ENCODE peak calls at places on chromosomes 6 and 20, in five cellular contexts. One of them, this sample, is unnamed.

GRCh38 chr6:7684843-7685242 is 41.1 kb upstream of the BMP6 start:
- DNase-seq in activated CD8-positive, alpha-beta T cell treated with anti-CD3 and anti-CD28 coated beads, Interleukin-2, amount 10 ng/mL, durations not matched to agents 7 days and 5 days: no peak
- DNase-seq in GM04504: no peak
- DNase-seq in lower leg skin: no peak
- DNase-seq in SJSA1: no peak
- DNase-seq in this sample: no peak

GRCh38 chr6:81818778-81819491 is 66.5 kb upstream of the TENT5A start:
- DNase-seq in GM04504: no peak
- DNase-seq in activated CD8-positive, alpha-beta T cell treated with anti-CD3 and anti-CD28 coated beads, Interleukin-2, amount 10 ng/mL, durations not matched to agents 7 days and 5 days: no peak
- DNase-seq in SJSA1: no peak
- DNase-seq in lower leg skin: no peak
- DNase-seq in this sample: no peak

GRCh38 chr6:140871911-140872310 is 1260.8 kb upstream of the GJE1 start:
- DNase-seq in SJSA1: no peak
- DNase-seq in activated CD8-positive, alpha-beta T cell treated with anti-CD3 and anti-CD28 coated beads, Interleukin-2, amount 10 ng/mL, durations not matched to agents 7 days and 5 days: no peak
- DNase-seq in GM04504: no peak
- DNase-seq in lower leg skin: no peak
- DNase-seq in this sample: no peak

GRCh38 chr20:7770578-7770977 is 169.7 kb downstream of the HAO1 start:
- DNase-seq in activated CD8-positive, alpha-beta T cell treated with anti-CD3 and anti-CD28 coated beads, Interleukin-2, amount 10 ng/mL, durations not matched to agents 7 days and 5 days: peak
- DNase-seq in GM04504: no peak
- DNase-seq in lower leg skin: no peak
- DNase-seq in SJSA1: no peak
- DNase-seq in this sample: no peak

GRCh38 chr6:17530321-17530835 is 69.7 kb upstream of the FAM8A1 start:
- DNase-seq in activated CD8-positive, alpha-beta T cell treated with anti-CD3 and anti-CD28 coated beads, Interleukin-2, amount 10 ng/mL, durations not matched to agents 7 days and 5 days: no peak
- DNase-seq in GM04504: no peak
- DNase-seq in lower leg skin: no peak
- DNase-seq in SJSA1: no peak
- DNase-seq in this sample: no peak

GRCh38 chr6:113530769-113531168 is 326.4 kb upstream of the MARCKS start:
- DNase-seq in SJSA1: peak
- DNase-seq in GM04504: no peak
- DNase-seq in lower leg skin: no peak
- DNase-seq in activated CD8-positive, alpha-beta T cell treated with anti-CD3 and anti-CD28 coated beads, Interleukin-2, amount 10 ng/mL, durations not matched to agents 7 days and 5 days: no peak
- DNase-seq in this sample: no peak

GRCh38 chr20:62361799-62362589 is 5.1 kb downstream of the LAMA5 start:
- DNase-seq in activated CD8-positive, alpha-beta T cell treated with anti-CD3 and anti-CD28 coated beads, Interleukin-2, amount 10 ng/mL, durations not matched to agents 7 days and 5 days: no peak
- DNase-seq in SJSA1: no peak
- DNase-seq in lower leg skin: no peak
- DNase-seq in GM04504: no peak
- DNase-seq in this sample: no peak

GRCh38 chr6:79249136-79249535 is 14.7 kb upstream of the HMGN3 start:
- DNase-seq in activated CD8-positive, alpha-beta T cell treated with anti-CD3 and anti-CD28 coated beads, Interleukin-2, amount 10 ng/mL, durations not matched to agents 7 days and 5 days: no peak
- DNase-seq in GM04504: no peak
- DNase-seq in SJSA1: no peak
- DNase-seq in lower leg skin: no peak
- DNase-seq in this sample: no peak

GRCh38 chr20:53946106-53946505 is 124.3 kb downstream of the BCAS1 start:
- DNase-seq in GM04504: no peak
- DNase-seq in SJSA1: no peak
- DNase-seq in activated CD8-positive, alpha-beta T cell treated with anti-CD3 and anti-CD28 coated beads, Interleukin-2, amount 10 ng/mL, durations not matched to agents 7 days and 5 days: no peak
- DNase-seq in lower leg skin: no peak
- DNase-seq in this sample: no peak

GRCh38 chr20:59173938-59174496 is 10.4 kb downstream of the ZNF831 start:
- DNase-seq in GM04504: no peak
- DNase-seq in activated CD8-positive, alpha-beta T cell treated with anti-CD3 and anti-CD28 coated beads, Interleukin-2, amount 10 ng/mL, durations not matched to agents 7 days and 5 days: no peak
- DNase-seq in SJSA1: no peak
- DNase-seq in lower leg skin: no peak
- DNase-seq in this sample: no peak

GRCh38 chr20:4613718-4614620 is 107.7 kb upstream of the PRND start:
- DNase-seq in SJSA1: peak
- DNase-seq in GM04504: no peak
- DNase-seq in lower leg skin: peak
- DNase-seq in activated CD8-positive, alpha-beta T cell treated with anti-CD3 and anti-CD28 coated beads, Interleukin-2, amount 10 ng/mL, durations not matched to agents 7 days and 5 days: peak
- DNase-seq in this sample: peak

GRCh38 chr6:14722704-14723103 is 523.2 kb upstream of the JARID2 start:
- DNase-seq in GM04504: no peak
- DNase-seq in lower leg skin: no peak
- DNase-seq in SJSA1: no peak
- DNase-seq in activated CD8-positive, alpha-beta T cell treated with anti-CD3 and anti-CD28 coated beads, Interleukin-2, amount 10 ng/mL, durations not matched to agents 7 days and 5 days: peak
- DNase-seq in this sample: no peak

GRCh38 chr6:35919827-35920751 is 809 bp downstream of the SRPK1 start:
- DNase-seq in activated CD8-positive, alpha-beta T cell treated with anti-CD3 and anti-CD28 coated beads, Interleukin-2, amount 10 ng/mL, durations not matched to agents 7 days and 5 days: peak
- DNase-seq in SJSA1: peak
- DNase-seq in GM04504: no peak
- DNase-seq in lower leg skin: no peak
- DNase-seq in this sample: peak

GRCh38 chr6:11011787-11012234 is 32.3 kb downstream of the ELOVL2 start:
- DNase-seq in GM04504: no peak
- DNase-seq in SJSA1: no peak
- DNase-seq in activated CD8-positive, alpha-beta T cell treated with anti-CD3 and anti-CD28 coated beads, Interleukin-2, amount 10 ng/mL, durations not matched to agents 7 days and 5 days: no peak
- DNase-seq in lower leg skin: peak
- DNase-seq in this sample: no peak

GRCh38 chr6:20221448-20221847 is 9.2 kb upstream of the MBOAT1 start:
- DNase-seq in lower leg skin: no peak
- DNase-seq in SJSA1: no peak
- DNase-seq in GM04504: no peak
- DNase-seq in activated CD8-positive, alpha-beta T cell treated with anti-CD3 and anti-CD28 coated beads, Interleukin-2, amount 10 ng/mL, durations not matched to agents 7 days and 5 days: no peak
- DNase-seq in this sample: no peak

GRCh38 chr6:104305206-104305605 is 554.5 kb downstream of the HACE1 start:
- DNase-seq in lower leg skin: no peak
- DNase-seq in GM04504: no peak
- DNase-seq in activated CD8-positive, alpha-beta T cell treated with anti-CD3 and anti-CD28 coated beads, Interleukin-2, amount 10 ng/mL, durations not matched to agents 7 days and 5 days: no peak
- DNase-seq in SJSA1: no peak
- DNase-seq in this sample: no peak

GRCh38 chr6:158764188-158764849 is 54.8 kb downstream of the EZR start:
- DNase-seq in GM04504: no peak
- DNase-seq in activated CD8-positive, alpha-beta T cell treated with anti-CD3 and anti-CD28 coated beads, Interleukin-2, amount 10 ng/mL, durations not matched to agents 7 days and 5 days: no peak
- DNase-seq in SJSA1: no peak
- DNase-seq in lower leg skin: no peak
- DNase-seq in this sample: no peak

GRCh38 chr6:156881687-156882629 is 104.8 kb downstream of the ARID1B start:
- DNase-seq in lower leg skin: no peak
- DNase-seq in GM04504: peak
- DNase-seq in activated CD8-positive, alpha-beta T cell treated with anti-CD3 and anti-CD28 coated beads, Interleukin-2, amount 10 ng/mL, durations not matched to agents 7 days and 5 days: no peak
- DNase-seq in SJSA1: no peak
- DNase-seq in this sample: no peak

GRCh38 chr6:92479821-92480220 is 939.5 kb downstream of the EPHA7 start:
- DNase-seq in GM04504: no peak
- DNase-seq in activated CD8-positive, alpha-beta T cell treated with anti-CD3 and anti-CD28 coated beads, Interleukin-2, amount 10 ng/mL, durations not matched to agents 7 days and 5 days: no peak
- DNase-seq in lower leg skin: no peak
- DNase-seq in SJSA1: no peak
- DNase-seq in this sample: no peak

GRCh38 chr20:1264727-1265126 is 1.4 kb upstream of the SNPH start:
- DNase-seq in lower leg skin: no peak
- DNase-seq in GM04504: no peak
- DNase-seq in SJSA1: no peak
- DNase-seq in activated CD8-positive, alpha-beta T cell treated with anti-CD3 and anti-CD28 coated beads, Interleukin-2, amount 10 ng/mL, durations not matched to agents 7 days and 5 days: no peak
- DNase-seq in this sample: no peak

GRCh38 chr6:160015778-160016684 is 47.1 kb downstream of the IGF2R start:
- DNase-seq in activated CD8-positive, alpha-beta T cell treated with anti-CD3 and anti-CD28 coated beads, Interleukin-2, amount 10 ng/mL, durations not matched to agents 7 days and 5 days: peak
- DNase-seq in SJSA1: no peak
- DNase-seq in lower leg skin: no peak
- DNase-seq in GM04504: no peak
- DNase-seq in this sample: peak

GRCh38 chr6:119552016-119552415 is 202.5 kb upstream of the MAN1A1 start:
- DNase-seq in activated CD8-positive, alpha-beta T cell treated with anti-CD3 and anti-CD28 coated beads, Interleukin-2, amount 10 ng/mL, durations not matched to agents 7 days and 5 days: no peak
- DNase-seq in SJSA1: no peak
- DNase-seq in lower leg skin: no peak
- DNase-seq in GM04504: no peak
- DNase-seq in this sample: no peak

GRCh38 chr6:5435449-5435848 is 174.1 kb downstream of the FARS2 start:
- DNase-seq in lower leg skin: no peak
- DNase-seq in activated CD8-positive, alpha-beta T cell treated with anti-CD3 and anti-CD28 coated beads, Interleukin-2, amount 10 ng/mL, durations not matched to agents 7 days and 5 days: no peak
- DNase-seq in SJSA1: peak
- DNase-seq in GM04504: peak
- DNase-seq in this sample: no peak

GRCh38 chr6:25232478-25232877 is 46.7 kb upstream of the CARMIL1 start:
- DNase-seq in SJSA1: no peak
- DNase-seq in GM04504: peak
- DNase-seq in activated CD8-positive, alpha-beta T cell treated with anti-CD3 and anti-CD28 coated beads, Interleukin-2, amount 10 ng/mL, durations not matched to agents 7 days and 5 days: no peak
- DNase-seq in lower leg skin: no peak
- DNase-seq in this sample: no peak

GRCh38 chr6:137949686-137950390 is 82.8 kb downstream of the TNFAIP3 start:
- DNase-seq in activated CD8-positive, alpha-beta T cell treated with anti-CD3 and anti-CD28 coated beads, Interleukin-2, amount 10 ng/mL, durations not matched to agents 7 days and 5 days: no peak
- DNase-seq in lower leg skin: no peak
- DNase-seq in SJSA1: no peak
- DNase-seq in GM04504: no peak
- DNase-seq in this sample: no peak

GRCh38 chr6:72950114-72950860 is 275.0 kb downstream of the KHDC1L start:
- DNase-seq in activated CD8-positive, alpha-beta T cell treated with anti-CD3 and anti-CD28 coated beads, Interleukin-2, amount 10 ng/mL, durations not matched to agents 7 days and 5 days: no peak
- DNase-seq in GM04504: peak
- DNase-seq in SJSA1: peak
- DNase-seq in lower leg skin: no peak
- DNase-seq in this sample: no peak

GRCh38 chr6:38871745-38872568 is 156.8 kb downstream of the DNAH8 start:
- DNase-seq in lower leg skin: peak
- DNase-seq in activated CD8-positive, alpha-beta T cell treated with anti-CD3 and anti-CD28 coated beads, Interleukin-2, amount 10 ng/mL, durations not matched to agents 7 days and 5 days: peak
- DNase-seq in GM04504: peak
- DNase-seq in SJSA1: peak
- DNase-seq in this sample: peak

GRCh38 chr6:132142768-132143167 is 191.6 kb upstream of the CCN2 start:
- DNase-seq in activated CD8-positive, alpha-beta T cell treated with anti-CD3 and anti-CD28 coated beads, Interleukin-2, amount 10 ng/mL, durations not matched to agents 7 days and 5 days: no peak
- DNase-seq in GM04504: no peak
- DNase-seq in lower leg skin: no peak
- DNase-seq in SJSA1: peak
- DNase-seq in this sample: no peak

GRCh38 chr6:136226027-136226673 is 24.0 kb downstream of the MTFR2 start:
- DNase-seq in activated CD8-positive, alpha-beta T cell treated with anti-CD3 and anti-CD28 coated beads, Interleukin-2, amount 10 ng/mL, durations not matched to agents 7 days and 5 days: peak
- DNase-seq in lower leg skin: peak
- DNase-seq in SJSA1: peak
- DNase-seq in GM04504: no peak
- DNase-seq in this sample: peak

GRCh38 chr20:9571783-9572182 is 57.4 kb downstream of the LAMP5 start:
- DNase-seq in GM04504: no peak
- DNase-seq in SJSA1: no peak
- DNase-seq in activated CD8-positive, alpha-beta T cell treated with anti-CD3 and anti-CD28 coated beads, Interleukin-2, amount 10 ng/mL, durations not matched to agents 7 days and 5 days: no peak
- DNase-seq in lower leg skin: no peak
- DNase-seq in this sample: no peak

GRCh38 chr20:35571566-35571965 is 29.7 kb downstream of the ERGIC3 start:
- DNase-seq in GM04504: no peak
- DNase-seq in SJSA1: no peak
- DNase-seq in lower leg skin: no peak
- DNase-seq in activated CD8-positive, alpha-beta T cell treated with anti-CD3 and anti-CD28 coated beads, Interleukin-2, amount 10 ng/mL, durations not matched to agents 7 days and 5 days: no peak
- DNase-seq in this sample: no peak

GRCh38 chr6:138219398-138219797 is 1.1 kb upstream of the PBOV1 start:
- DNase-seq in SJSA1: no peak
- DNase-seq in activated CD8-positive, alpha-beta T cell treated with anti-CD3 and anti-CD28 coated beads, Interleukin-2, amount 10 ng/mL, durations not matched to agents 7 days and 5 days: no peak
- DNase-seq in GM04504: no peak
- DNase-seq in lower leg skin: no peak
- DNase-seq in this sample: no peak

This sample was measured in T-helper 9 cell.